ENCODE peak calls at places on chromosomes 3 and 15, in eight cellular contexts. S, D, N, F, Y, P, E and C are unnamed samples.

GRCh38 chr3:186254676-186255665 is 107.1 kb downstream of the DGKG start:
- DNase-seq in S (no peak), D (no peak), N (no peak), F (peak; percentile 94), Y (no peak), P (no peak), E (no peak), C (peak; percentile 84)

GRCh38 chr15:58453931-58454793 is 22.4 kb downstream of the LIPC start:
- DNase-seq in S (no peak), D (no peak), N (no peak), F (peak; percentile 95), Y (no peak), P (no peak), E (no peak), C (peak; percentile 93)

GRCh38 chr3:139329364-139329850 is 14.4 kb upstream of the MRPS22 start:
- DNase-seq in S (peak; percentile 68), D (peak; percentile 93), N (peak; percentile 91), F (peak; percentile 87), Y (peak; percentile 82), P (peak; percentile 82), E (peak; percentile 93), C (peak; percentile 89)

GRCh38 chr3:140292154-140292553 is 357.2 kb downstream of the CLSTN2 start:
- DNase-seq in S (no peak), D (no peak), N (no peak), F (no peak), Y (peak; percentile 66), P (no peak), E (no peak), C (no peak)

GRCh38 chr15:99132584-99133287 is 27.9 kb downstream of the SYNM start:
- DNase-seq in S (no peak), D (no peak), N (no peak), F (no peak), Y (no peak), P (no peak), E (no peak), C (no peak)

GRCh38 chr3:107752202-107752990 is 229.6 kb downstream of the BBX start:
- DNase-seq in S (no peak), D (no peak), N (no peak), F (peak; percentile 50), Y (peak; percentile 60), P (no peak), E (peak; percentile 29), C (peak; percentile 45)

GRCh38 chr3:57484563-57484962 is 59.6 kb downstream of the DNAH12 start:
- DNase-seq in S (no peak), D (no peak), N (no peak), F (no peak), Y (no peak), P (no peak), E (no peak), C (no peak)

GRCh38 chr3:27728195-27729087 is 6.3 kb upstream of the EOMES start:
- DNase-seq in S (no peak), D (no peak), N (peak; percentile 75), F (peak; percentile 14), Y (peak; percentile 21), P (no peak), E (peak; percentile 54), C (no peak)

GRCh38 chr15:49438970-49439631 is 16.1 kb downstream of the FGF7 start:
- DNase-seq in S (no peak), D (no peak), N (no peak), F (peak; percentile 92), Y (no peak), P (no peak), E (no peak), C (peak; percentile 96)

GRCh38 chr3:72748659-72749058 is 99.6 kb downstream of the SHQ1 start:
- DNase-seq in S (peak; percentile 16), D (no peak), N (no peak), F (peak; percentile 77), Y (no peak), P (peak; percentile 23), E (no peak), C (no peak)

GRCh38 chr3:41943444-41943843 is 18.5 kb downstream of the ULK4 start:
- DNase-seq in S (no peak), D (no peak), N (no peak), F (no peak), Y (no peak), P (no peak), E (no peak), C (no peak)

GRCh38 chr3:172096881-172097420 is 57.6 kb downstream of the FNDC3B start:
- DNase-seq in S (no peak), D (no peak), N (no peak), F (peak; percentile 88), Y (peak; percentile 90), P (peak; percentile 81), E (peak; percentile 20), C (no peak)

GRCh38 chr3:151644005-151644685 is 89.6 kb upstream of the AADACL2 start:
- DNase-seq in S (no peak), D (no peak), N (no peak), F (no peak), Y (no peak), P (no peak), E (no peak), C (no peak)

GRCh38 chr3:10964537-10965167 is 27.9 kb upstream of the SLC6A1 start:
- DNase-seq in S (no peak), D (peak; percentile 30), N (peak; percentile 65), F (peak; percentile 39), Y (peak; percentile 20), P (no peak), E (peak; percentile 48), C (peak; percentile 49)

GRCh38 chr3:184176377-184177330 is 2.0 kb downstream of the AP2M1 start:
- DNase-seq in S (no peak), D (no peak), N (peak; percentile 52), F (peak; percentile 69), Y (peak; percentile 97), P (peak; percentile 99), E (peak; percentile 52), C (peak; percentile 88)

GRCh38 chr3:129623447-129624118 is 17.1 kb upstream of the PLXND1 start:
- DNase-seq in S (no peak), D (no peak), N (no peak), F (peak; percentile 3), Y (peak; percentile 59), P (no peak), E (no peak), C (no peak)

GRCh38 chr3:192571197-192571791 is 156.0 kb downstream of the FGF12 start:
- DNase-seq in S (no peak), D (peak; percentile 29), N (peak; percentile 68), F (peak; percentile 3), Y (peak; percentile 63), P (peak; percentile 62), E (peak; percentile 30), C (peak; percentile 19)

GRCh38 chr15:68479406-68479805 is 47.4 kb upstream of the ITGA11 start:
- DNase-seq in S (no peak), D (no peak), N (no peak), F (no peak), Y (peak; percentile 43), P (no peak), E (no peak), C (no peak)

GRCh38 chr15:43346305-43346704 is 15.9 kb upstream of the LCMT2 start:
- DNase-seq in S (no peak), D (no peak), N (no peak), F (peak; percentile 25), Y (peak; percentile 14), P (no peak), E (no peak), C (peak; percentile 54)

GRCh38 chr3:126456766-126457388 is 18.8 kb downstream of the ZXDC start:
- DNase-seq in S (no peak), D (no peak), N (peak; percentile 28), F (no peak), Y (no peak), P (no peak), E (no peak), C (no peak)

GRCh38 chr3:77038928-77039605 is 832 bp upstream of the ROBO2 start:
- DNase-seq in S (no peak), D (no peak), N (peak; percentile 89), F (no peak), Y (peak; percentile 19), P (no peak), E (peak; percentile 22), C (no peak)

GRCh38 chr3:57160731-57161086 is 4.4 kb downstream of the IL17RD start:
- DNase-seq in S (no peak), D (no peak), N (no peak), F (no peak), Y (no peak), P (no peak), E (no peak), C (no peak)

GRCh38 chr3:185490241-185490640 is 8.6 kb downstream of the TMEM41A start:
- DNase-seq in S (no peak), D (no peak), N (no peak), F (no peak), Y (no peak), P (no peak), E (no peak), C (no peak)

GRCh38 chr15:59688383-59688887 is 685 bp downstream of the BNIP2 start:
- DNase-seq in S (peak; percentile 32), D (peak; percentile 19), N (no peak), F (peak; percentile 81), Y (peak; percentile 84), P (peak; percentile 44), E (no peak), C (peak; percentile 66)

GRCh38 chr3:121574449-121574848 is 6.7 kb downstream of the ARGFX start:
- DNase-seq in S (no peak), D (no peak), N (no peak), F (peak; percentile 70), Y (peak; percentile 18), P (peak; percentile 66), E (no peak), C (peak; percentile 11)

GRCh38 chr15:56820333-56820732 is 87.0 kb upstream of the ZNF280D start:
- DNase-seq in S (no peak), D (no peak), N (no peak), F (peak; percentile 60), Y (no peak), P (no peak), E (no peak), C (peak; percentile 78)

GRCh38 chr3:5019411-5020261 is 40.4 kb downstream of the BHLHE40 start:
- DNase-seq in S (peak; percentile 81), D (no peak), N (no peak), F (no peak), Y (no peak), P (no peak), E (no peak), C (no peak)

GRCh38 chr3:147210676-147211075 is 195.7 kb downstream of the ZIC4 start:
- DNase-seq in S (no peak), D (no peak), N (no peak), F (no peak), Y (no peak), P (no peak), E (no peak), C (no peak)

GRCh38 chr3:7710284-7710683 is 791.3 kb upstream of the LMCD1 start:
- DNase-seq in S (no peak), D (no peak), N (no peak), F (no peak), Y (no peak), P (no peak), E (no peak), C (no peak)